ENCODE peak calls at places on chromosomes 6 and 20, in seven cellular contexts. O, F, B, D, Z, G and M are unnamed samples.

GRCh38 chr6:38259736-38260135 is 380.0 kb downstream of the BTBD9 start:
- DNase-seq in O (no peak), F (no peak), B (no peak), D (no peak), Z (no peak), G (no peak), M (peak; percentile 84)

GRCh38 chr6:9540534-9541126 is 874.2 kb downstream of the TFAP2A start:
- DNase-seq in O (no peak), F (no peak), B (peak; percentile 0), D (peak; percentile 37), Z (no peak), G (no peak), M (peak; percentile 30)

GRCh38 chr6:3737831-3738210 is 13.7 kb downstream of the PXDC1 start:
- DNase-seq in O (no peak), F (no peak), B (no peak), D (no peak), Z (no peak), G (no peak), M (no peak)

GRCh38 chr6:101454106-101454676 is 60.7 kb downstream of the GRIK2 start:
- DNase-seq in O (no peak), F (no peak), B (peak; percentile 40), D (no peak), Z (no peak), G (no peak), M (no peak)

GRCh38 chr20:4869290-4870193 is 131.8 kb downstream of the SLC23A2 start:
- DNase-seq in O (no peak), F (no peak), B (no peak), D (no peak), Z (no peak), G (no peak), M (peak; percentile 6)

GRCh38 chr20:754904-755303 is 13.4 kb downstream of the SLC52A3 start:
- DNase-seq in O (no peak), F (no peak), B (no peak), D (no peak), Z (no peak), G (no peak), M (no peak)

GRCh38 chr20:16612708-16613107 is 39.5 kb upstream of the KIF16B start:
- DNase-seq in O (no peak), F (no peak), B (no peak), D (no peak), Z (no peak), G (no peak), M (no peak)

GRCh38 chr20:542777-543368 is 717 bp downstream of the CSNK2A1 start:
- DNase-seq in O (no peak), F (no peak), B (no peak), D (peak; percentile 70), Z (peak; percentile 21), G (peak; percentile 17), M (no peak)

GRCh38 chr6:15026832-15027231 is 219.0 kb upstream of the JARID2 start:
- DNase-seq in O (no peak), F (no peak), B (peak; percentile 79), D (no peak), Z (no peak), G (no peak), M (peak; percentile 20)

GRCh38 chr6:89818977-89819335 is 638 bp downstream of the MDN1 start:
- DNase-seq in O (peak; percentile 41), F (no peak), B (peak; percentile 37), D (no peak), Z (no peak), G (no peak), M (peak; percentile 46)

GRCh38 chr20:46306743-46307138 is 1.6 kb downstream of the CDH22 start:
- DNase-seq in O (no peak), F (no peak), B (no peak), D (no peak), Z (no peak), G (no peak), M (no peak)

GRCh38 chr6:126147416-126147815 is 161.1 kb downstream of the TRMT11 start:
- DNase-seq in O (no peak), F (no peak), B (no peak), D (no peak), Z (no peak), G (no peak), M (peak; percentile 16)

GRCh38 chr6:144195671-144196070 is 45.4 kb downstream of the STX11 start:
- DNase-seq in O (no peak), F (no peak), B (no peak), D (no peak), Z (no peak), G (no peak), M (peak; percentile 69)

GRCh38 chr6:115945806-115946205 is 114.9 kb downstream of the FRK start:
- DNase-seq in O (no peak), F (no peak), B (no peak), D (no peak), Z (no peak), G (no peak), M (no peak)

GRCh38 chr6:32974541-32975308 is 6.3 kb downstream of the BRD2 start:
- DNase-seq in O (no peak), F (no peak), B (no peak), D (no peak), Z (no peak), G (no peak), M (no peak)

GRCh38 chr20:47358672-47359532 is 2.4 kb upstream of the ZMYND8 start:
- DNase-seq in O (peak; percentile 81), F (peak; percentile 91), B (peak; percentile 70), D (peak; percentile 43), Z (peak; percentile 42), G (no peak), M (peak; percentile 90)

GRCh38 chr6:134468633-134469032 is 150.7 kb upstream of the SGK1 start:
- DNase-seq in O (no peak), F (no peak), B (peak; percentile 59), D (no peak), Z (no peak), G (no peak), M (no peak)

GRCh38 chr6:11434565-11435326 is 102.8 kb upstream of the TMEM170B start:
- DNase-seq in O (no peak), F (no peak), B (no peak), D (no peak), Z (no peak), G (no peak), M (peak; percentile 86)

GRCh38 chr6:26126394-26127221 is 39.4 kb downstream of the HFE start:
- DNase-seq in O (no peak), F (no peak), B (no peak), D (no peak), Z (no peak), G (no peak), M (peak; percentile 29)

GRCh38 chr6:94769197-94769596 is 808.1 kb upstream of the MANEA start:
- DNase-seq in O (no peak), F (no peak), B (no peak), D (no peak), Z (no peak), G (no peak), M (no peak)

GRCh38 chr6:19137419-19138035 is 699.6 kb upstream of the ID4 start:
- DNase-seq in O (no peak), F (no peak), B (no peak), D (no peak), Z (no peak), G (no peak), M (peak; percentile 20)

GRCh38 chr6:116412270-116412669 is 41.5 kb downstream of the DSE start:
- DNase-seq in O (no peak), F (no peak), B (no peak), D (no peak), Z (no peak), G (no peak), M (no peak)

GRCh38 chr6:73714227-73714626 is 18.2 kb downstream of the CD109 start:
- DNase-seq in O (no peak), F (no peak), B (no peak), D (no peak), Z (no peak), G (no peak), M (no peak)

GRCh38 chr20:38651154-38651553 is 49.5 kb downstream of the ARHGAP40 start:
- DNase-seq in O (no peak), F (no peak), B (no peak), D (no peak), Z (no peak), G (no peak), M (no peak)

GRCh38 chr20:407097-407952 is 774 bp upstream of the RBCK1 start:
- DNase-seq in O (peak; percentile 81), F (peak; percentile 81), B (peak; percentile 58), D (peak; percentile 96), Z (peak; percentile 65), G (peak; percentile 53), M (peak; percentile 51)

GRCh38 chr6:73487473-73487872 is 25.9 kb downstream of the MTO1 start:
- DNase-seq in O (no peak), F (no peak), B (no peak), D (no peak), Z (no peak), G (no peak), M (no peak)

GRCh38 chr6:7726416-7727149 is 684 bp downstream of the BMP6 start:
- DNase-seq in O (no peak), F (no peak), B (peak; percentile 11), D (peak; percentile 60), Z (no peak), G (no peak), M (no peak)